ENCODE peak calls at places on chromosome 14, in four cellular contexts. One of them, this sample, is unnamed.

GRCh38 chr14:76084374-76084773 is 67.3 kb upstream of the GPATCH2L start:
- DNase-seq in amniotic stem cell: no peak
- DNase-seq in Peyer's patch: no peak
- DNase-seq in hepatocyte: no peak
- DNase-seq in this sample: no peak

GRCh38 chr14:104264495-104265265 is 126.3 kb downstream of the KIF26A start:
- DNase-seq in amniotic stem cell: no peak
- DNase-seq in Peyer's patch: peak
- DNase-seq in hepatocyte: no peak
- DNase-seq in this sample: no peak

GRCh38 chr14:51202914-51203665 is 37.0 kb upstream of the TMX1 start:
- DNase-seq in amniotic stem cell: no peak
- DNase-seq in Peyer's patch: no peak
- DNase-seq in hepatocyte: no peak
- DNase-seq in this sample: no peak

GRCh38 chr14:104591506-104592291 is 12.1 kb downstream of the C14orf180 start:
- DNase-seq in amniotic stem cell: no peak
- DNase-seq in Peyer's patch: no peak
- DNase-seq in hepatocyte: no peak
- DNase-seq in this sample: no peak

GRCh38 chr14:74018029-74018703 is 922 bp downstream of the ENTPD5 start:
- DNase-seq in amniotic stem cell: peak
- DNase-seq in Peyer's patch: no peak
- DNase-seq in hepatocyte: no peak
- DNase-seq in this sample: no peak

GRCh38 chr14:21965042-21965441 is 291.4 kb upstream of the OR4E1 start:
- DNase-seq in amniotic stem cell: no peak
- DNase-seq in Peyer's patch: peak
- DNase-seq in hepatocyte: no peak
- DNase-seq in this sample: no peak

GRCh38 chr14:25887251-25887908 is 710.5 kb downstream of the NOVA1 start:
- DNase-seq in amniotic stem cell: no peak
- DNase-seq in Peyer's patch: no peak
- DNase-seq in hepatocyte: no peak
- DNase-seq in this sample: no peak

GRCh38 chr14:99158646-99159165 is 113.3 kb downstream of the BCL11B start:
- DNase-seq in amniotic stem cell: no peak
- DNase-seq in Peyer's patch: peak
- DNase-seq in hepatocyte: no peak
- DNase-seq in this sample: no peak

GRCh38 chr14:95534299-95535225 is at the start of gene GLRX5:
- DNase-seq in amniotic stem cell: peak
- DNase-seq in Peyer's patch: peak
- DNase-seq in hepatocyte: peak
- DNase-seq in this sample: peak

GRCh38 chr14:64758711-64759554 is 54.7 kb downstream of the PLEKHG3 start:
- DNase-seq in amniotic stem cell: peak
- DNase-seq in Peyer's patch: no peak
- DNase-seq in hepatocyte: peak
- DNase-seq in this sample: peak

GRCh38 chr14:56342419-56342901 is 224.2 kb downstream of the PELI2 start:
- DNase-seq in amniotic stem cell: peak
- DNase-seq in Peyer's patch: no peak
- DNase-seq in hepatocyte: no peak
- DNase-seq in this sample: no peak

GRCh38 chr14:68738559-68738958 is 54.3 kb downstream of the ZFP36L1 start:
- DNase-seq in amniotic stem cell: no peak
- DNase-seq in Peyer's patch: no peak
- DNase-seq in hepatocyte: no peak
- DNase-seq in this sample: no peak

GRCh38 chr14:26841920-26842741 is 244.3 kb upstream of the NOVA1 start:
- DNase-seq in amniotic stem cell: peak
- DNase-seq in Peyer's patch: peak
- DNase-seq in hepatocyte: peak
- DNase-seq in this sample: peak

GRCh38 chr14:73655851-73656250 is 11.1 kb downstream of the DNAL1 start:
- DNase-seq in amniotic stem cell: no peak
- DNase-seq in Peyer's patch: no peak
- DNase-seq in hepatocyte: no peak
- DNase-seq in this sample: no peak